ENCODE peak calls at places on chromosomes 6 and 20, in ten cellular contexts. Y, X, H, N, E, B, A, T, P and W are unnamed samples.

GRCh38 chr6:5540375-5540774 is 279.1 kb downstream of the FARS2 start:
- DNase-seq in E (no peak), B (no peak), A (no peak), T (no peak), Y (no peak), P (no peak), N (no peak), H (no peak), X (no peak), W (no peak)

GRCh38 chr6:162468326-162468725 is 259.2 kb downstream of the PRKN start:
- DNase-seq in P (no peak), B (no peak), A (no peak), N (no peak), Y (no peak), T (no peak), X (no peak), H (no peak), E (no peak), W (no peak)

GRCh38 chr6:138824482-138825134 is 28.7 kb downstream of the ECT2L start:
- DNase-seq in H (no peak), T (no peak), Y (no peak), E (no peak), N (no peak), B (no peak), P (no peak), X (no peak), A (peak; percentile 12), W (no peak)

GRCh38 chr20:37383229-37383989 is 37.5 kb downstream of the SRC start:
- DNase-seq in E (no peak), P (no peak), N (no peak), Y (no peak), A (no peak), B (no peak), X (no peak), H (peak; percentile 32), T (no peak), W (no peak)

GRCh38 chr6:52534966-52535390 is 41.9 kb downstream of the TRAM2 start:
- DNase-seq in T (no peak), Y (no peak), B (no peak), H (no peak), N (no peak), X (no peak), A (no peak), E (no peak), P (no peak), W (no peak)

GRCh38 chr6:128803911-128804310 is 79.0 kb upstream of the LAMA2 start:
- DNase-seq in T (no peak), H (no peak), B (no peak), P (no peak), E (no peak), X (no peak), Y (no peak), A (no peak), N (peak; percentile 32), W (no peak)

GRCh38 chr6:67640462-67640861 is 994.6 kb upstream of the ADGRB3 start:
- DNase-seq in X (no peak), Y (no peak), E (no peak), A (no peak), P (no peak), T (no peak), B (no peak), H (no peak), N (no peak), W (no peak)

GRCh38 chr6:160421854-160422253 is 73.7 kb downstream of the SLC22A3 start:
- DNase-seq in T (no peak), X (no peak), A (no peak), P (no peak), H (no peak), B (no peak), E (no peak), Y (no peak), N (no peak), W (no peak)

GRCh38 chr6:96939019-96939805 is 14.7 kb downstream of the KLHL32 start:
- DNase-seq in A (no peak), H (no peak), N (no peak), P (no peak), E (no peak), B (no peak), X (no peak), Y (no peak), T (peak; percentile 25), W (no peak)

GRCh38 chr6:69789573-69789972 is 7.2 kb downstream of the LMBRD1 start:
- DNase-seq in P (no peak), B (no peak), N (no peak), X (no peak), T (no peak), E (no peak), A (no peak), H (no peak), Y (no peak), W (no peak)

GRCh38 chr6:84625510-84625909 is 138.9 kb downstream of the TBX18 start:
- DNase-seq in P (no peak), H (no peak), B (no peak), N (no peak), A (no peak), T (no peak), E (no peak), Y (no peak), X (no peak), W (no peak)

GRCh38 chr20:24257171-24257570 is 212.3 kb upstream of the SYNDIG1 start:
- DNase-seq in P (no peak), E (no peak), T (no peak), A (no peak), Y (no peak), H (no peak), X (no peak), N (no peak), B (no peak), W (no peak)

GRCh38 chr6:30490031-30490876 is 945 bp downstream of the HLA-E start:
- DNase-seq in Y (peak; percentile 82), P (peak; percentile 47), H (peak; percentile 79), N (no peak), X (peak; percentile 77), E (peak; percentile 54), B (peak; percentile 68), T (peak; percentile 81), A (peak; percentile 75), W (peak; percentile 84)

GRCh38 chr20:17845701-17846475 is 122.7 kb downstream of the SNX5 start:
- DNase-seq in A (peak; percentile 31), Y (no peak), N (no peak), E (no peak), H (peak; percentile 68), P (no peak), T (peak; percentile 68), B (no peak), X (no peak), W (no peak)

GRCh38 chr6:56933650-56934049 is 21.3 kb upstream of the BEND6 start:
- DNase-seq in H (no peak), A (no peak), Y (no peak), E (no peak), X (no peak), P (no peak), B (no peak), N (no peak), T (no peak), W (no peak)

GRCh38 chr20:20184149-20184548 is 131.8 kb downstream of the CFAP61 start:
- DNase-seq in E (no peak), B (no peak), X (no peak), T (peak; percentile 22), H (no peak), N (no peak), Y (no peak), P (no peak), A (no peak), W (no peak)

GRCh38 chr6:157449610-157450009 is 68.6 kb downstream of the ZDHHC14 start:
- DNase-seq in A (no peak), T (no peak), B (no peak), P (no peak), H (no peak), X (no peak), Y (no peak), E (no peak), N (no peak), W (no peak)

GRCh38 chr20:59643616-59644061 is 39.3 kb downstream of the PHACTR3 start:
- DNase-seq in X (no peak), A (no peak), E (no peak), H (no peak), B (no peak), Y (no peak), P (no peak), N (no peak), T (no peak), W (no peak)

GRCh38 chr20:22574545-22575086 is 9.8 kb downstream of the FOXA2 start:
- DNase-seq in T (no peak), Y (no peak), A (no peak), P (no peak), B (no peak), H (no peak), X (no peak), N (no peak), E (no peak), W (no peak)

GRCh38 chr6:167973092-167973880 is 24.2 kb upstream of the KIF25 start:
- DNase-seq in B (no peak), H (no peak), P (no peak), E (no peak), Y (no peak), N (no peak), X (no peak), A (no peak), T (no peak), W (no peak)

GRCh38 chr6:112931835-112932234 is 584.7 kb downstream of the RFPL4B start:
- DNase-seq in A (no peak), H (no peak), B (no peak), Y (no peak), N (no peak), X (no peak), P (no peak), T (no peak), E (no peak), W (no peak)

GRCh38 chr6:1286972-1287600 is 24.8 kb upstream of the FOXQ1 start:
- DNase-seq in Y (no peak), P (peak; percentile 83), B (no peak), X (no peak), N (no peak), H (no peak), A (no peak), T (peak; percentile 37), E (no peak), W (peak; percentile 87)

GRCh38 chr6:93496548-93496947 is 77.2 kb upstream of the EPHA7 start:
- DNase-seq in N (no peak), H (no peak), A (no peak), B (no peak), T (no peak), E (no peak), X (no peak), P (no peak), Y (no peak), W (no peak)

GRCh38 chr6:32092760-32093497 is 16.2 kb downstream of the TNXB start:
- DNase-seq in N (no peak), Y (no peak), A (no peak), E (no peak), P (no peak), B (no peak), H (peak; percentile 39), T (no peak), X (no peak), W (no peak)

GRCh38 chr6:80725156-80725930 is 618.9 kb downstream of the BCKDHB start:
- DNase-seq in T (no peak), B (no peak), X (no peak), Y (no peak), P (no peak), E (no peak), A (no peak), N (no peak), H (no peak), W (no peak)

GRCh38 chr6:116682334-116682712 is 1.3 kb downstream of the KPNA5 start:
- DNase-seq in Y (peak; percentile 25), B (no peak), A (peak; percentile 41), H (no peak), E (peak; percentile 33), N (no peak), T (peak; percentile 18), P (no peak), X (no peak), W (no peak)

GRCh38 chr6:170276369-170277057 is 14.4 kb downstream of the DLL1 start:
- DNase-seq in N (no peak), E (no peak), P (peak; percentile 44), B (no peak), A (no peak), Y (no peak), T (no peak), H (peak; percentile 79), X (no peak), W (no peak)

GRCh38 chr20:51661609-51662178 is 106.5 kb downstream of the ATP9A start:
- DNase-seq in Y (peak; percentile 55), A (peak; percentile 39), X (peak; percentile 25), H (no peak), E (no peak), B (no peak), T (no peak), N (peak; percentile 41), P (no peak), W (no peak)